ENCODE peak calls at places on chromosomes 7 and 10, in four cellular contexts. V is HepG2, Y is K562, I is WTC11. N is an unnamed sample.

GRCh38 chr7:95999481-95999880 is 227.1 kb downstream of the DYNC1I1 start:
- DNase-seq in V (no peak), Y (no peak), I (no peak), N (no peak)

GRCh38 chr7:136116186-136116585 is 139.0 kb upstream of the MTPN start:
- DNase-seq in V (no peak), Y (no peak), I (no peak), N (no peak)

GRCh38 chr7:117564080-117564479 is 84.3 kb downstream of the CFTR start:
- DNase-seq in V (no peak), Y (no peak), I (no peak), N (no peak)

GRCh38 chr10:103504181-103504783 is 10.8 kb downstream of the NEURL1 start:
- DNase-seq in V (peak; percentile 89), Y (peak; percentile 76), I (no peak), N (peak; percentile 77)

GRCh38 chr7:157458254-157458633 is 121.4 kb downstream of the DNAJB6 start:
- DNase-seq in V (no peak), Y (no peak), I (no peak), N (no peak)

GRCh38 chr10:116056445-116057293 is 216.3 kb downstream of the GFRA1 start:
- DNase-seq in V (peak; percentile 94), Y (no peak), I (no peak), N (no peak)

GRCh38 chr10:102610499-102610898 is 33.8 kb upstream of the TRIM8 start:
- DNase-seq in V (no peak), Y (no peak), I (no peak), N (no peak)

GRCh38 chr10:26890956-26891355 is 30.2 kb upstream of the ABI1 start:
- DNase-seq in V (peak; percentile 72), Y (peak; percentile 61), I (peak; percentile 69), N (no peak)

GRCh38 chr7:129271500-129272355 is 46.9 kb downstream of the AHCYL2 start:
- DNase-seq in V (peak; percentile 64), Y (peak; percentile 83), I (peak; percentile 40), N (peak; percentile 71)

GRCh38 chr10:74081192-74081803 is 69.3 kb downstream of the AP3M1 start:
- DNase-seq in V (peak; percentile 50), Y (peak; percentile 75), I (peak; percentile 40), N (peak; percentile 83)

GRCh38 chr7:128394904-128395496 is 14.8 kb downstream of the IMPDH1 start:
- DNase-seq in V (no peak), Y (no peak), I (no peak), N (no peak)

GRCh38 chr7:7799138-7799537 is 80.7 kb upstream of the RPA3 start:
- DNase-seq in V (no peak), Y (peak; percentile 16), I (no peak), N (peak; percentile 83)

GRCh38 chr10:79111846-79112614 is 43.3 kb downstream of the ZMIZ1 start:
- DNase-seq in V (no peak), Y (no peak), I (no peak), N (no peak)

GRCh38 chr7:157442993-157443831 is 106.4 kb downstream of the DNAJB6 start:
- DNase-seq in V (no peak), Y (no peak), I (no peak), N (no peak)

GRCh38 chr10:124403548-124403947 is 15.2 kb downstream of the OAT start:
- DNase-seq in V (peak; percentile 78), Y (peak; percentile 78), I (peak; percentile 30), N (peak; percentile 67)

GRCh38 chr10:6052247-6053221 is 9.6 kb downstream of the IL2RA start:
- DNase-seq in V (no peak), Y (no peak), I (no peak), N (no peak)

GRCh38 chr10:112895292-112895691 is 54.8 kb upstream of the TCF7L2 start:
- DNase-seq in V (no peak), Y (no peak), I (no peak), N (no peak)

GRCh38 chr7:116447980-116448839 is 51.3 kb upstream of the CAV2 start:
- DNase-seq in V (no peak), Y (no peak), I (no peak), N (no peak)

GRCh38 chr7:44068054-44068453 is 2.7 kb upstream of the PGAM2 start:
- DNase-seq in V (no peak), Y (peak; percentile 52), I (no peak), N (no peak)

GRCh38 chr7:73844848-73845460 is 2.6 kb upstream of the METTL27 start:
- DNase-seq in V (no peak), Y (no peak), I (no peak), N (no peak)

GRCh38 chr7:85750454-85750949 is 563.6 kb upstream of the SEMA3D start:
- DNase-seq in V (peak; percentile 36), Y (peak; percentile 15), I (peak; percentile 78), N (peak; percentile 54)

GRCh38 chr7:29886827-29887226 is 80.5 kb downstream of the WIPF3 start:
- DNase-seq in V (no peak), Y (no peak), I (no peak), N (no peak)

GRCh38 chr7:34756025-34756437 is 98.0 kb downstream of the NPSR1 start:
- DNase-seq in V (peak; percentile 69), Y (no peak), I (no peak), N (no peak)

GRCh38 chr10:14843327-14843988 is 5.4 kb downstream of the HSPA14 start:
- DNase-seq in V (no peak), Y (no peak), I (no peak), N (no peak)

GRCh38 chr10:125057158-125058001 is 103.0 kb downstream of the CTBP2 start:
- DNase-seq in V (no peak), Y (peak; percentile 40), I (no peak), N (no peak)

GRCh38 chr7:40276061-40276460 is 141.3 kb downstream of the SUGCT start:
- DNase-seq in V (no peak), Y (no peak), I (no peak), N (no peak)

GRCh38 chr10:96285331-96285752 is 14.0 kb upstream of the BLNK start:
- DNase-seq in V (no peak), Y (no peak), I (peak; percentile 65), N (no peak)

GRCh38 chr10:45179716-45180115 is 135.7 kb downstream of the OR13A1 start:
- DNase-seq in V (no peak), Y (no peak), I (no peak), N (no peak)

GRCh38 chr7:80386686-80387085 is 125.2 kb downstream of the GNAT3 start:
- DNase-seq in V (no peak), Y (no peak), I (no peak), N (no peak)

GRCh38 chr7:128003179-128003578 is 28.1 kb downstream of the LRRC4 start:
- DNase-seq in V (no peak), Y (no peak), I (no peak), N (no peak)

GRCh38 chr7:151696738-151697514 is 177.2 kb upstream of the RHEB start:
- DNase-seq in V (peak; percentile 19), Y (no peak), I (peak; percentile 52), N (peak; percentile 71)

GRCh38 chr10:102410427-102411073 is 8.0 kb downstream of the PSD start:
- DNase-seq in V (no peak), Y (no peak), I (peak; percentile 61), N (no peak)

GRCh38 chr10:79068203-79068561 is 584 bp upstream of the ZMIZ1 start:
- DNase-seq in V (no peak), Y (peak; percentile 58), I (no peak), N (peak; percentile 37)

DNA sequence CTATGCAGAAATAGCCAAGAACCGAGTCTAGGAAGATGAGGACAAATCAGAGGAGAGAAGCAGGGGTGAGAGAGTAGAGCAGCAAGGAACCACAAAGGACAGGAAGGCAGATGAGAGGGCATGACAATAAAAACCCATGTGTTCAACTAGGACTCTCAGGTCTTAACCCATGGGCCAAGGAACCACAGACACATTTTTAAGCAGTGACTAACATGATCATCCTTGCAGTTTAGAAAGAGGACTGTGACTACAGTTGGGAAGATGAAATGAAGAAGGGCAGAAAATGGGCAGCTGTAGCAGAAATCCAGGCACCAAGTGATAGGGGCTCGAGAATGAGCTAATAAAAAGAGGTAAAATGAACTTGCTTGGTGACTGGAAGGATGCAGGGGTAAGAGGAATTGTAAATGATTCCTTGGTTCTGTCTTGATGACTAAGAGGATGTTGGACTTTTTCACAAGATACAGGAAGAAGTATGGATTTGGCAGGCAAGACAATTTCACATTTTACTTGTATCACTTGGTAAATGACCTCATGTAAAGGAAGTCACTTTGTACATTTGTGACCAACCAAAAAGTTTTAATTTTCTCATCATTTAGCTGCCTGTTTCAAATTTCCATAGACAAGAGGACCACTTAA is 22.8 kb downstream of the SGMS1 start:
- DNase-seq in V (no peak), Y (no peak), I (no peak), N (peak; percentile 14)
- TF ChIP-seq NR3C1 in V (no peak), Y (no peak), I (no peak), N (no peak)

GRCh38 chr7:150633926-150634325 is 1.7 kb upstream of the GIMAP6 start:
- DNase-seq in V (no peak), Y (no peak), I (no peak), N (no peak)

GRCh38 chr7:150629347-150629746 is 2.8 kb downstream of the GIMAP6 start:
- DNase-seq in V (no peak), Y (no peak), I (no peak), N (no peak)

GRCh38 chr7:150631866-150632864 is at the start of gene GIMAP6:
- DNase-seq in V (no peak), Y (no peak), I (no peak), N (no peak)

GRCh38 chr7:150627959-150628358 is 4.2 kb downstream of the GIMAP6 start:
- DNase-seq in V (no peak), Y (no peak), I (no peak), N (no peak)

GRCh38 chr7:150631084-150631824 is 931 bp downstream of the GIMAP6 start:
- DNase-seq in V (no peak), Y (no peak), I (no peak), N (no peak)
- TF ChIP-seq NR3C1 in V (no peak), Y (no peak), I (no peak), N (no peak)

GRCh38 chr10:55500931-55501559 is 700.0 kb upstream of the PCDH15 start:
- DNase-seq in V (peak; percentile 31), Y (peak; percentile 4), I (peak; percentile 63), N (peak; percentile 37)
- TF ChIP-seq NR3C1 in V (no peak), Y (no peak), I (no peak), N (no peak)

DNA sequence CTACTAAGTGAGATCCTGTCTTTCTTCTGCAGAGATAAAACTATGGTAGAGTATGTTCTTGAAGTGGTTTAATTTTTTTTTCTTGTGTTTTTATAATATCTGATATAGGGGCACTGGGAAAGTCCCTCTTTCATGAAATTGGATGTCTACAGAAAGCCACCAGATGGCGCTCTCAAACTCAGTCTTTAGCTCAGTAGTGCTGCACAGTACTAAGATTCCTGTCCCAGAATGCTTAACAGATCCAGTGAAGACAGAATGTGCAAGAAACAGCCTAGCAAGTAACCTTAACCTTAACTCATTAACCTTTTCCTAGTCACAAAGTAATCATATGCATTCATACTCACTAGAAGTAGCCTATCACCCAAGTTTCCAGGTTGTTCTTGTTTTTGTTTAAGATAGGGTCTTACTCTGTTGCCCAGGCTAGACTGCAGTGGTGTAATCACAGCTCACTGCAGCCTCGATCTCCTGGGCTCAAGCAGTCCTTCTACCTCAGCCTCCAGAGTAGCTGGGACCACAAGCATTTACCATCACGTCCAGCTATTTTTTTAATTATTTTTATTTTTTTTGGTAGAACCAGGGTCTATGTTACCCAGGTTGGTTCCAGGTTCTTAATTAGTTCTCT is 56.7 kb downstream of the IDE start:
- DNase-seq in V (peak; percentile 66), Y (peak; percentile 78), I (peak; percentile 54), N (peak; percentile 49)
- TF ChIP-seq NR3C1 in V (no peak), Y (no peak), I (no peak), N (no peak)

GRCh38 chr7:26900283-26900682 is 35.9 kb upstream of the SKAP2 start:
- DNase-seq in V (no peak), Y (no peak), I (no peak), N (no peak)
- TF ChIP-seq NR3C1 in V (no peak), Y (no peak), I (no peak), N (no peak)

N was measured in A549.